ENCODE peak calls at places on chromosomes 12 and 14, in nine cellular contexts. P, U, C, D, F, I, W, T and Q are unnamed samples.

GRCh38 chr12:32115404-32116104 is 8.9 kb downstream of the BICD1 start:
- DNase-seq in T (no peak), F (no peak), U (peak; percentile 90), W (peak; percentile 98), P (peak; percentile 59), D (no peak), C (peak; percentile 64), I (peak; percentile 96), Q (peak; percentile 35)

GRCh38 chr14:102652194-102652593 is 59.7 kb downstream of the RCOR1 start:
- DNase-seq in W (no peak), D (no peak), C (no peak), F (no peak), U (no peak), I (no peak), T (no peak), P (no peak), Q (no peak)

GRCh38 chr14:36068777-36069534 is 107.6 kb downstream of the PTCSC3 start:
- DNase-seq in T (no peak), W (peak; percentile 72), F (no peak), U (no peak), C (no peak), P (no peak), D (no peak), I (peak; percentile 72), Q (no peak)

GRCh38 chr12:58443981-58444371 is 476.3 kb downstream of the LRIG3 start:
- DNase-seq in F (no peak), C (no peak), U (no peak), P (peak; percentile 7), D (no peak), I (no peak), T (no peak), W (no peak), Q (no peak)

GRCh38 chr12:15522574-15523187 is 200.4 kb downstream of the PTPRO start:
- DNase-seq in P (peak; percentile 58), I (peak; percentile 67), C (peak; percentile 43), T (peak; percentile 65), F (peak; percentile 69), U (peak; percentile 36), D (peak; percentile 55), W (peak; percentile 79), Q (peak; percentile 62)

GRCh38 chr14:85336817-85337216 is 193.1 kb upstream of the FLRT2 start:
- DNase-seq in D (no peak), P (no peak), C (no peak), F (no peak), W (peak; percentile 20), T (no peak), U (no peak), I (peak; percentile 5), Q (no peak)

GRCh38 chr12:19575307-19576243 is 136.3 kb downstream of the AEBP2 start:
- DNase-seq in T (no peak), P (peak; percentile 38), D (no peak), C (peak; percentile 89), F (no peak), U (peak; percentile 18), I (peak; percentile 55), W (peak; percentile 69), Q (no peak)

GRCh38 chr14:33714527-33715222 is 236.2 kb downstream of the EGLN3 start:
- DNase-seq in P (no peak), U (no peak), D (no peak), I (peak; percentile 43), W (peak; percentile 53), T (no peak), C (peak; percentile 33), F (no peak), Q (no peak)

GRCh38 chr12:46677749-46678148 is 148.0 kb downstream of the SLC38A4 start:
- DNase-seq in T (no peak), I (peak; percentile 68), P (peak; percentile 40), D (no peak), W (peak; percentile 34), U (no peak), C (peak; percentile 9), F (peak; percentile 56), Q (no peak)

GRCh38 chr12:13436696-13437391 is 240.3 kb downstream of the EMP1 start:
- DNase-seq in D (no peak), W (peak; percentile 70), U (no peak), P (peak; percentile 78), C (peak; percentile 20), T (no peak), F (no peak), I (no peak), Q (no peak)

GRCh38 chr12:45989277-45989856 is 1.0 kb downstream of the SCAF11 start:
- DNase-seq in I (peak; percentile 58), F (peak; percentile 49), D (no peak), T (peak; percentile 68), P (no peak), W (peak; percentile 75), U (peak; percentile 28), C (no peak), Q (peak; percentile 80)

GRCh38 chr14:64960762-64961276 is 11.3 kb downstream of the RAB15 start:
- DNase-seq in T (no peak), F (peak; percentile 89), C (peak; percentile 47), P (no peak), I (no peak), D (peak; percentile 51), W (no peak), U (no peak), Q (no peak)

GRCh38 chr12:110349521-110350151 is 53.9 kb downstream of the ANAPC7 start:
- DNase-seq in F (no peak), I (no peak), C (no peak), T (no peak), U (no peak), W (no peak), D (no peak), P (no peak), Q (no peak)

GRCh38 chr12:7107181-7108041 is 1.6 kb downstream of the C1RL start:
- DNase-seq in W (peak; percentile 40), P (no peak), I (peak; percentile 11), F (no peak), T (no peak), C (no peak), D (no peak), U (no peak), Q (no peak)

DNA sequence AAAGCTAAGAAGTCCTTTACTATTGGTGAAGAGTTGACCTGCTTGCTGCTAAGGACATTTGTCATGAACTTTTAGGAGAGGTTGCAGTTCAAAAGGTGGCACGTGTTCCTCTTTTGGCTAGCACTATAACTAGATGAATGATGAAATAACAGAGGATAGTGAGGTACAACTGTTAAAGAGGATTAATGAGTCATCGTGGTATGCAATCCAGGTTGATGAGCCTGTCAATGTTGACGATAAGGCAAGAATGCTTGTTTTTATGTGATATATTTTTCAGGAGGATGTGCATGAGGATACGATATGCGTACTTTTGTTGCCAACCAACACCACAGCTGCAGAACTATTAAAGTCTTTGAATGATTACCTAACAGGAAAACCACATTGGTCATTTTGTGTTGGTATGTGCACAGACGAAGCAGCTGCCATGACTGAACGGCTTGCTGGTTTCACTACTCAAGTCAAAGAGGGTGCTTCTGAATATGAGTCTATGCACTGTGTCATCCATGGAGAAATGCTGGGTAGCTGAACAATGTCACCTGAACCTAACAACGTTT is 10.6 kb downstream of the CEP128 start:
- DNase-seq in I (peak; percentile 77), W (peak; percentile 92), U (no peak), D (no peak), C (no peak), T (peak; percentile 88), F (no peak), P (no peak), Q (peak; percentile 94)
- H2AFZ ChIP-seq in I (no peak overlapping the region), W (no peak overlapping the region), U (no peak overlapping the region), D (no peak overlapping the region), C (no peak overlapping the region), T (no peak overlapping the region), F (no peak overlapping the region), P (no peak overlapping the region), Q (peak overlapping the region; percentile 31)

GRCh38 chr12:62977419-62977818 is 42.5 kb upstream of the PPM1H start:
- DNase-seq in F (no peak), C (no peak), P (no peak), W (peak; percentile 27), U (peak; percentile 8), T (no peak), D (no peak), I (peak; percentile 60), Q (no peak)
- TF ChIP-seq EZH2phosphoT487 in F (no peak), C (no peak), P (no peak), W (no peak), U (no peak), T (no peak), D (no peak), I (no peak), Q (no peak)

GRCh38 chr12:108840605-108841328 is 16.6 kb downstream of the SSH1 start:
- DNase-seq in C (no peak), F (no peak), W (no peak), P (no peak), D (peak; percentile 48), I (no peak), T (no peak), U (no peak), Q (no peak)

GRCh38 chr12:108842364-108842763 is 15.0 kb downstream of the SSH1 start:
- DNase-seq in U (no peak), I (no peak), P (no peak), C (no peak), D (no peak), T (no peak), F (no peak), W (no peak), Q (no peak)

GRCh38 chr12:108846320-108846719 is 11.1 kb downstream of the SSH1 start:
- DNase-seq in D (no peak), F (no peak), P (no peak), T (no peak), U (no peak), W (peak; percentile 75), I (no peak), C (peak; percentile 81), Q (no peak)

GRCh38 chr12:108845696-108846095 is 11.7 kb downstream of the SSH1 start:
- DNase-seq in T (no peak), C (no peak), W (no peak), F (no peak), D (no peak), I (no peak), U (no peak), P (no peak), Q (no peak)

GRCh38 chr12:108843187-108843586 is 14.2 kb downstream of the SSH1 start:
- DNase-seq in W (no peak), U (no peak), P (no peak), T (no peak), D (no peak), I (no peak), F (no peak), C (no peak), Q (no peak)
- H3K4me1 ChIP-seq in W (peaks cover 41% of the 10 kb centered on the region), U (peaks cover 34% of the 10 kb centered on the region), P (peaks cover 21% of the 10 kb centered on the region), T (peaks cover 19% of the 10 kb centered on the region), D (peaks cover 20% of the 10 kb centered on the region), I (peaks cover 17% of the 10 kb centered on the region), F (peaks cover 12% of the 10 kb centered on the region), C (peaks cover 22% of the 10 kb centered on the region), Q (peaks cover 4% of the 10 kb centered on the region)

GRCh38 chr12:11601647-11602046 is 47.8 kb upstream of the ETV6 start:
- DNase-seq in P (no peak), F (no peak), W (no peak), T (peak; percentile 44), U (no peak), C (no peak), D (no peak), I (no peak), Q (no peak)
- H2AFZ ChIP-seq in P (no peak overlapping the region), F (peak overlapping the region; percentile 14), W (no peak overlapping the region), T (peak overlapping the region; percentile 35), U (no peak overlapping the region), C (no peak overlapping the region), D (no peak overlapping the region), I (no peak overlapping the region), Q (no peak overlapping the region)

GRCh38 chr12:132398386-132398991 is 69.1 kb upstream of the GALNT9 start:
- DNase-seq in T (no peak), C (no peak), I (no peak), W (no peak), P (no peak), D (no peak), U (no peak), F (no peak), Q (no peak)
- TF ChIP-seq EZH2phosphoT487 in T (no peak), C (no peak), I (no peak), W (no peak), P (no peak), D (no peak), U (no peak), F (no peak), Q (no peak)